ENCODE peak calls at places on chromosomes 5 and 9, in nine cellular contexts. One of them, this sample, is unnamed.
A peak's percentile ranks its signal among the peaks of the same experiment; 100 is the strongest.

GRCh38 chr5:171407234-171407633 is 12.2 kb upstream of the FGF18 start:
- DNase-seq in T-helper 2 cell: no peak
- DNase-seq in bronchial epithelial cell: no peak
- DNase-seq in glutamatergic neuron: no peak
- DNase-seq in HFFc6: no peak
- DNase-seq in effector CD4-positive, alpha-beta T cell: no peak
- DNase-seq in dermis microvascular lymphatic vessel endothelial cell: no peak
- DNase-seq in HS-5: no peak
- DNase-seq in stimulated activated CD4-positive, alpha-beta T cell treated with anti-CD3 and anti-CD28 coated beads, TNF-alpha, amount 100 ng/mL, for 48 hours: no peak
- DNase-seq in this sample: no peak

GRCh38 chr5:141513627-141514329 is 24.9 kb downstream of the PCDHGC5 start:
- DNase-seq in T-helper 2 cell: peak; percentile 55
- DNase-seq in bronchial epithelial cell: peak; percentile 82
- DNase-seq in effector CD4-positive, alpha-beta T cell: peak; percentile 12
- DNase-seq in glutamatergic neuron: peak; percentile 80
- DNase-seq in HFFc6: peak; percentile 94
- DNase-seq in stimulated activated CD4-positive, alpha-beta T cell treated with anti-CD3 and anti-CD28 coated beads, TNF-alpha, amount 100 ng/mL, for 48 hours: peak; percentile 58
- DNase-seq in dermis microvascular lymphatic vessel endothelial cell: peak; percentile 82
- DNase-seq in HS-5: no peak
- DNase-seq in this sample: peak; percentile 85

GRCh38 chr9:88060746-88061145 is 77.5 kb downstream of the SPATA31C2 start:
- DNase-seq in bronchial epithelial cell: no peak
- DNase-seq in T-helper 2 cell: no peak
- DNase-seq in HFFc6: no peak
- DNase-seq in HS-5: no peak
- DNase-seq in stimulated activated CD4-positive, alpha-beta T cell treated with anti-CD3 and anti-CD28 coated beads, TNF-alpha, amount 100 ng/mL, for 48 hours: no peak
- DNase-seq in glutamatergic neuron: no peak
- DNase-seq in dermis microvascular lymphatic vessel endothelial cell: no peak
- DNase-seq in effector CD4-positive, alpha-beta T cell: no peak
- DNase-seq in this sample: no peak

GRCh38 chr9:100427366-100428263 is 672 bp downstream of the MSANTD3 start:
- DNase-seq in bronchial epithelial cell: peak; percentile 80
- DNase-seq in T-helper 2 cell: no peak
- DNase-seq in effector CD4-positive, alpha-beta T cell: no peak
- DNase-seq in HS-5: peak; percentile 65
- DNase-seq in stimulated activated CD4-positive, alpha-beta T cell treated with anti-CD3 and anti-CD28 coated beads, TNF-alpha, amount 100 ng/mL, for 48 hours: peak; percentile 22
- DNase-seq in dermis microvascular lymphatic vessel endothelial cell: peak; percentile 74
- DNase-seq in HFFc6: peak; percentile 46
- DNase-seq in glutamatergic neuron: peak; percentile 70
- DNase-seq in this sample: no peak

GRCh38 chr5:58042933-58043606 is 416.8 kb downstream of the PLK2 start:
- DNase-seq in HS-5: no peak
- DNase-seq in effector CD4-positive, alpha-beta T cell: no peak
- DNase-seq in dermis microvascular lymphatic vessel endothelial cell: no peak
- DNase-seq in T-helper 2 cell: no peak
- DNase-seq in bronchial epithelial cell: peak; percentile 55
- DNase-seq in stimulated activated CD4-positive, alpha-beta T cell treated with anti-CD3 and anti-CD28 coated beads, TNF-alpha, amount 100 ng/mL, for 48 hours: no peak
- DNase-seq in glutamatergic neuron: no peak
- DNase-seq in HFFc6: no peak
- DNase-seq in this sample: no peak

GRCh38 chr9:127683723-127684122 is 23.1 kb upstream of the CFAP157 start:
- DNase-seq in glutamatergic neuron: no peak
- DNase-seq in T-helper 2 cell: no peak
- DNase-seq in effector CD4-positive, alpha-beta T cell: no peak
- DNase-seq in HS-5: no peak
- DNase-seq in dermis microvascular lymphatic vessel endothelial cell: no peak
- DNase-seq in stimulated activated CD4-positive, alpha-beta T cell treated with anti-CD3 and anti-CD28 coated beads, TNF-alpha, amount 100 ng/mL, for 48 hours: no peak
- DNase-seq in bronchial epithelial cell: no peak
- DNase-seq in HFFc6: peak; percentile 87
- DNase-seq in this sample: no peak

GRCh38 chr5:80143491-80143890 is 108.3 kb downstream of the THBS4 start:
- DNase-seq in stimulated activated CD4-positive, alpha-beta T cell treated with anti-CD3 and anti-CD28 coated beads, TNF-alpha, amount 100 ng/mL, for 48 hours: no peak
- DNase-seq in T-helper 2 cell: no peak
- DNase-seq in bronchial epithelial cell: no peak
- DNase-seq in glutamatergic neuron: no peak
- DNase-seq in effector CD4-positive, alpha-beta T cell: no peak
- DNase-seq in dermis microvascular lymphatic vessel endothelial cell: no peak
- DNase-seq in HS-5: no peak
- DNase-seq in HFFc6: no peak
- DNase-seq in this sample: no peak

GRCh38 chr5:76524101-76524835 is 98.9 kb downstream of the F2RL2 start:
- DNase-seq in dermis microvascular lymphatic vessel endothelial cell: no peak
- DNase-seq in bronchial epithelial cell: no peak
- DNase-seq in HFFc6: no peak
- DNase-seq in T-helper 2 cell: no peak
- DNase-seq in HS-5: no peak
- DNase-seq in effector CD4-positive, alpha-beta T cell: no peak
- DNase-seq in glutamatergic neuron: no peak
- DNase-seq in stimulated activated CD4-positive, alpha-beta T cell treated with anti-CD3 and anti-CD28 coated beads, TNF-alpha, amount 100 ng/mL, for 48 hours: no peak
- DNase-seq in this sample: no peak

GRCh38 chr5:169511708-169512107 is 71.9 kb upstream of the SPDL1 start:
- DNase-seq in dermis microvascular lymphatic vessel endothelial cell: no peak
- DNase-seq in T-helper 2 cell: no peak
- DNase-seq in effector CD4-positive, alpha-beta T cell: no peak
- DNase-seq in HFFc6: no peak
- DNase-seq in stimulated activated CD4-positive, alpha-beta T cell treated with anti-CD3 and anti-CD28 coated beads, TNF-alpha, amount 100 ng/mL, for 48 hours: no peak
- DNase-seq in HS-5: no peak
- DNase-seq in bronchial epithelial cell: no peak
- DNase-seq in glutamatergic neuron: no peak
- DNase-seq in this sample: no peak

GRCh38 chr5:35172526-35172925 is 57.8 kb downstream of the PRLR start:
- DNase-seq in bronchial epithelial cell: no peak
- DNase-seq in effector CD4-positive, alpha-beta T cell: no peak
- DNase-seq in glutamatergic neuron: no peak
- DNase-seq in T-helper 2 cell: no peak
- DNase-seq in HFFc6: no peak
- DNase-seq in HS-5: no peak
- DNase-seq in stimulated activated CD4-positive, alpha-beta T cell treated with anti-CD3 and anti-CD28 coated beads, TNF-alpha, amount 100 ng/mL, for 48 hours: no peak
- DNase-seq in dermis microvascular lymphatic vessel endothelial cell: no peak
- DNase-seq in this sample: no peak

GRCh38 chr5:45372629-45373028 is 323.6 kb downstream of the HCN1 start:
- DNase-seq in stimulated activated CD4-positive, alpha-beta T cell treated with anti-CD3 and anti-CD28 coated beads, TNF-alpha, amount 100 ng/mL, for 48 hours: no peak
- DNase-seq in HFFc6: no peak
- DNase-seq in dermis microvascular lymphatic vessel endothelial cell: no peak
- DNase-seq in bronchial epithelial cell: no peak
- DNase-seq in effector CD4-positive, alpha-beta T cell: no peak
- DNase-seq in T-helper 2 cell: no peak
- DNase-seq in HS-5: no peak
- DNase-seq in glutamatergic neuron: no peak
- DNase-seq in this sample: no peak

GRCh38 chr9:36345103-36345846 is 54.8 kb downstream of the RNF38 start:
- DNase-seq in dermis microvascular lymphatic vessel endothelial cell: peak; percentile 42
- DNase-seq in T-helper 2 cell: no peak
- DNase-seq in glutamatergic neuron: no peak
- DNase-seq in effector CD4-positive, alpha-beta T cell: no peak
- DNase-seq in stimulated activated CD4-positive, alpha-beta T cell treated with anti-CD3 and anti-CD28 coated beads, TNF-alpha, amount 100 ng/mL, for 48 hours: no peak
- DNase-seq in HS-5: no peak
- DNase-seq in bronchial epithelial cell: no peak
- DNase-seq in HFFc6: no peak
- DNase-seq in this sample: no peak

GRCh38 chr5:28328691-28329090 is 1290.3 kb upstream of the CDH9 start:
- DNase-seq in bronchial epithelial cell: no peak
- DNase-seq in stimulated activated CD4-positive, alpha-beta T cell treated with anti-CD3 and anti-CD28 coated beads, TNF-alpha, amount 100 ng/mL, for 48 hours: no peak
- DNase-seq in effector CD4-positive, alpha-beta T cell: no peak
- DNase-seq in T-helper 2 cell: no peak
- DNase-seq in dermis microvascular lymphatic vessel endothelial cell: no peak
- DNase-seq in HFFc6: no peak
- DNase-seq in glutamatergic neuron: no peak
- DNase-seq in HS-5: peak; percentile 73
- DNase-seq in this sample: no peak

GRCh38 chr9:135492886-135493669 is 7.4 kb upstream of the MRPS2 start:
- DNase-seq in T-helper 2 cell: no peak
- DNase-seq in stimulated activated CD4-positive, alpha-beta T cell treated with anti-CD3 and anti-CD28 coated beads, TNF-alpha, amount 100 ng/mL, for 48 hours: no peak
- DNase-seq in effector CD4-positive, alpha-beta T cell: no peak
- DNase-seq in glutamatergic neuron: peak; percentile 4
- DNase-seq in dermis microvascular lymphatic vessel endothelial cell: no peak
- DNase-seq in HFFc6: no peak
- DNase-seq in bronchial epithelial cell: no peak
- DNase-seq in HS-5: no peak
- DNase-seq in this sample: no peak

GRCh38 chr5:136062563-136063274 is 33.9 kb downstream of the TGFBI start:
- DNase-seq in stimulated activated CD4-positive, alpha-beta T cell treated with anti-CD3 and anti-CD28 coated beads, TNF-alpha, amount 100 ng/mL, for 48 hours: no peak
- DNase-seq in bronchial epithelial cell: peak; percentile 53
- DNase-seq in dermis microvascular lymphatic vessel endothelial cell: peak; percentile 68
- DNase-seq in T-helper 2 cell: no peak
- DNase-seq in effector CD4-positive, alpha-beta T cell: no peak
- DNase-seq in HFFc6: peak; percentile 57
- DNase-seq in HS-5: no peak
- DNase-seq in glutamatergic neuron: no peak
- DNase-seq in this sample: peak; percentile 28

This sample was measured in MV-4-11.